ENCODE peak calls at places on chromosomes 3 and 15, in nine cellular contexts. J is right lobe of liver; M is left cardiac atrium; V is astrocyte; F is effector CD4-positive, alpha-beta T cell; A is Ammon's horn; N is activated CD8-positive, alpha-beta memory T cell treated with anti-CD3 and anti-CD28 coated beads, Interleukin-2, amount 10 ng/mL, durations not matched to agents 7 days and 5 days; P is hypothalamus; Q is caudate nucleus. Y is an unnamed sample.

GRCh38 chr15:39667382-39668127 is 86.7 kb downstream of the THBS1 start:
- DNase-seq in J (no peak), A (no peak), F (no peak), N (no peak), P (no peak), V (no peak), M (no peak), Q (no peak), Y (peak)

GRCh38 chr3:148600440-148600839 is 97.3 kb upstream of the AGTR1 start:
- DNase-seq in Q (no peak), P (no peak), F (no peak), J (no peak), N (no peak), V (no peak), M (no peak), A (no peak), Y (no peak)

GRCh38 chr3:140911822-140912221 is 29.8 kb upstream of the SLC25A36 start:
- DNase-seq in F (no peak), A (no peak), Q (no peak), J (no peak), P (no peak), N (no peak), V (no peak), M (no peak), Y (no peak)

GRCh38 chr15:101807345-101807945 is 4.1 kb downstream of the OR4F6 start:
- DNase-seq in P (no peak), M (no peak), V (peak), F (no peak), J (no peak), A (no peak), N (no peak), Q (no peak), Y (no peak)

GRCh38 chr3:50876947-50877346 is 202.2 kb downstream of the DOCK3 start:
- DNase-seq in V (no peak), F (no peak), Q (no peak), M (no peak), P (no peak), J (no peak), A (no peak), N (no peak), Y (peak)

GRCh38 chr3:101730839-101731238 is 6.4 kb downstream of the CEP97 start:
- DNase-seq in Q (no peak), M (no peak), J (no peak), N (no peak), P (no peak), F (no peak), V (no peak), A (no peak), Y (no peak)

GRCh38 chr3:8069471-8069870 is 432.2 kb upstream of the LMCD1 start:
- DNase-seq in P (no peak), M (no peak), Q (no peak), F (no peak), J (no peak), A (no peak), N (no peak), V (peak), Y (no peak)

GRCh38 chr15:82968066-82968465 is 15.5 kb upstream of the HOMER2 start:
- DNase-seq in V (peak), F (no peak), A (no peak), N (no peak), Q (no peak), P (no peak), J (no peak), M (no peak), Y (no peak)

GRCh38 chr15:82647835-82648256 is 683 bp upstream of the CPEB1 start:
- DNase-seq in F (peak), N (peak), P (peak), V (no peak), A (no peak), Q (no peak), M (no peak), J (no peak), Y (no peak)

GRCh38 chr15:99073008-99073714 is 31.7 kb upstream of the SYNM start:
- DNase-seq in M (no peak), V (no peak), Q (no peak), N (no peak), F (no peak), P (no peak), A (no peak), J (no peak), Y (no peak)

GRCh38 chr15:38894260-38894948 is 329.8 kb upstream of the RASGRP1 start:
- DNase-seq in J (no peak), F (no peak), Q (no peak), V (peak), N (no peak), M (no peak), A (no peak), P (no peak), Y (no peak)

GRCh38 chr3:112979244-112979832 is 4.4 kb upstream of the CD200R1 start:
- DNase-seq in A (peak), V (peak), N (no peak), J (no peak), M (no peak), P (no peak), F (peak), Q (no peak), Y (peak)

GRCh38 chr3:17941766-17942165 is 199.3 kb upstream of the TBC1D5 start:
- DNase-seq in P (no peak), M (no peak), J (no peak), Q (no peak), A (no peak), N (no peak), F (no peak), V (peak), Y (no peak)

GRCh38 chr15:69194854-69195253 is 34.4 kb downstream of the GLCE start:
- DNase-seq in P (no peak), N (no peak), F (no peak), V (peak), A (no peak), J (no peak), Q (no peak), M (no peak), Y (no peak)

GRCh38 chr3:66302288-66302687 is 81.5 kb downstream of the SLC25A26 start:
- DNase-seq in J (no peak), M (no peak), N (peak), P (no peak), A (no peak), Q (no peak), F (peak), V (no peak), Y (no peak)

GRCh38 chr3:59774613-59775012 is 724.8 kb upstream of the CFAP20DC start:
- DNase-seq in Q (no peak), N (no peak), V (peak), F (no peak), J (no peak), A (no peak), M (no peak), P (no peak), Y (no peak)

GRCh38 chr15:82081904-82082810 is 36.3 kb upstream of the MEX3B start:
- DNase-seq in V (peak), P (no peak), J (no peak), M (no peak), Q (no peak), A (no peak), N (no peak), F (no peak), Y (peak)

GRCh38 chr15:31079519-31079918 is 22.0 kb downstream of the TRPM1 start:
- DNase-seq in F (no peak), Q (no peak), V (peak), M (no peak), N (no peak), J (no peak), A (no peak), P (no peak), Y (no peak)

GRCh38 chr3:134460965-134461364 is 24.8 kb downstream of the ANAPC13 start:
- DNase-seq in Q (no peak), V (peak), M (no peak), F (no peak), J (no peak), P (no peak), A (no peak), N (no peak), Y (no peak)

GRCh38 chr3:69671082-69671952 is 67.9 kb upstream of the MITF start:
- DNase-seq in J (no peak), M (peak), P (peak), V (no peak), Q (no peak), A (peak), N (no peak), F (no peak), Y (peak)

GRCh38 chr3:44942202-44942921 is 33.6 kb downstream of the ZDHHC3 start:
- DNase-seq in J (no peak), Q (no peak), N (no peak), V (peak), F (no peak), M (no peak), P (no peak), A (no peak), Y (no peak)

Y was measured in cerebellar cortex.